ENCODE peak calls at places on chromosomes 13 and 19, in six cellular contexts. One of them, this sample, is unnamed.

GRCh38 chr19:35959040-35959967 is 23.1 kb downstream of the LRFN3 start:
- DNase-seq in tibial artery: no peak
- DNase-seq in right atrium auricular region: no peak
- DNase-seq in sigmoid colon: no peak
- DNase-seq in ascending aorta: no peak
- DNase-seq in CD4-positive, alpha-beta T cell: peak; percentile 72
- DNase-seq in this sample: peak; percentile 80

GRCh38 chr19:9986787-9987281 is 23.5 kb downstream of the COL5A3 start:
- DNase-seq in CD4-positive, alpha-beta T cell: no peak
- DNase-seq in right atrium auricular region: peak; percentile 67
- DNase-seq in ascending aorta: no peak
- DNase-seq in tibial artery: peak; percentile 59
- DNase-seq in sigmoid colon: peak; percentile 81
- DNase-seq in this sample: no peak

GRCh38 chr13:39916330-39916729 is 260.9 kb downstream of the COG6 start:
- DNase-seq in ascending aorta: no peak
- DNase-seq in CD4-positive, alpha-beta T cell: no peak
- DNase-seq in right atrium auricular region: no peak
- DNase-seq in sigmoid colon: no peak
- DNase-seq in tibial artery: no peak
- DNase-seq in this sample: no peak

GRCh38 chr13:87274209-87274819 is 396.9 kb upstream of the SLITRK5 start:
- DNase-seq in sigmoid colon: no peak
- DNase-seq in ascending aorta: no peak
- DNase-seq in CD4-positive, alpha-beta T cell: no peak
- DNase-seq in right atrium auricular region: no peak
- DNase-seq in tibial artery: no peak
- DNase-seq in this sample: no peak

GRCh38 chr19:28234637-28235036 is 978.3 kb downstream of the UQCRFS1 start:
- DNase-seq in tibial artery: no peak
- DNase-seq in ascending aorta: no peak
- DNase-seq in right atrium auricular region: no peak
- DNase-seq in CD4-positive, alpha-beta T cell: no peak
- DNase-seq in sigmoid colon: no peak
- DNase-seq in this sample: no peak

GRCh38 chr13:38980628-38981078 is 10.0 kb downstream of the STOML3 start:
- DNase-seq in right atrium auricular region: no peak
- DNase-seq in CD4-positive, alpha-beta T cell: no peak
- DNase-seq in tibial artery: no peak
- DNase-seq in ascending aorta: no peak
- DNase-seq in sigmoid colon: no peak
- DNase-seq in this sample: no peak

GRCh38 chr19:56403764-56404704 is at the start of gene ZNF583:
- DNase-seq in tibial artery: peak; percentile 96
- DNase-seq in sigmoid colon: peak; percentile 99
- DNase-seq in CD4-positive, alpha-beta T cell: peak; percentile 79
- DNase-seq in right atrium auricular region: peak; percentile 96
- DNase-seq in ascending aorta: peak; percentile 92
- DNase-seq in this sample: peak; percentile 86

GRCh38 chr19:48600679-48601382 is 5.7 kb upstream of the SPACA4 start:
- DNase-seq in CD4-positive, alpha-beta T cell: no peak
- DNase-seq in sigmoid colon: no peak
- DNase-seq in tibial artery: no peak
- DNase-seq in right atrium auricular region: no peak
- DNase-seq in ascending aorta: no peak
- DNase-seq in this sample: no peak

GRCh38 chr19:7254590-7254989 is 39.6 kb downstream of the INSR start:
- DNase-seq in ascending aorta: no peak
- DNase-seq in CD4-positive, alpha-beta T cell: no peak
- DNase-seq in tibial artery: no peak
- DNase-seq in right atrium auricular region: no peak
- DNase-seq in sigmoid colon: no peak
- DNase-seq in this sample: no peak

DNA sequence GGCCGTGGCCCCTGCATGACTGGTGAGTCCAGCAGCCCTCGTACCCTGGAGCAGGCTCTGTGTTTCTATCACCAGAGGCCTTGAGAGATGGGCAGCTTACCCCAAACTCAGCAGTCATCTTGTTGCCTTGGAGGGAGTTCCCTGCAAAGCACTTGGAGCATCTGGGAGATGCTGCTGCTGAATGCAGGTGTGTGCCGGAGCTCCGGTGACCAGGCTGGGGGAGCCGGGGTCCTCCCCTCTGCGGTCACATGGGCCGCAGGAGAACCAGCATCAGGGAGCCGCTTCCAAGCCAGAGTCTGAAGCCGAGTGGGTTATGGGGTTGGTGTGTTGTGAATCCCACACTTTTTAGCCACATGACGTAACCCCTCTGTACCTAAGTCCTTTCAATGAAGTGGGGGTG is 82.8 kb downstream of the TEX29 start:
- DNase-seq in right atrium auricular region: no peak
- DNase-seq in tibial artery: no peak
- DNase-seq in CD4-positive, alpha-beta T cell: no peak
- DNase-seq in ascending aorta: no peak
- DNase-seq in sigmoid colon: no peak
- DNase-seq in this sample: no peak
- H3K9me3 ChIP-seq in right atrium auricular region: no peaks in the 10 kb centered on the region
- H3K9me3 ChIP-seq in tibial artery: no peaks in the 10 kb centered on the region
- H3K9me3 ChIP-seq in CD4-positive, alpha-beta T cell: no peaks in the 10 kb centered on the region
- H3K9me3 ChIP-seq in ascending aorta: no peaks in the 10 kb centered on the region
- H3K9me3 ChIP-seq in sigmoid colon: no peaks in the 10 kb centered on the region
- H3K9me3 ChIP-seq in this sample: no peaks in the 10 kb centered on the region

DNA sequence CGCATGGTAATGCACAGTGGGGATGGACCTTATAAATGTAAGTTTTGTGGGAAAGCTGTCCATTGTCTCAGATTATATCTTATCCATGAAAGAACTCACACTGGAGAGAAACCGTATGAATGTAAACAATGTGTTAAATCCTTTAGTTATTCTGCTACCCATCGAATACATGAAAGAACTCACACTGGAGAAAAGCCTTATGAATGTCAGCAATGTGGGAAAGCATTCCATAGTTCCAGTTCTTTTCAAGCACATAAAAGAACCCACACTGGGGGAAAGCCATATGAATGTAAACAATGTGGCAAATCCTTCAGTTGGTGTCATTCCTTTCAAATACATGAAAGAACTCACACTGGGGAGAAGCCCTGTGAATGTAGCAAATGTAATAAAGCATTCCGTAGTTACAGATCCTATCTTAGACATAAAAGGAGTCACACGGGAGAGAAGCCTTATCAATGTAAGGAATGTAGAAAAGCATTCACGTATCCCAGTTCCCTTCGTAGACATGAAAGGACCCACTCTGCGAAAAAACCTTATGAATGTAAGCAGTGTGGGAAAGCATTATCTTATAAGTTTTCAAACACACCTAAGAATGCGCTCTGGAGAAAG is 13.8 kb downstream of the ZNF763 start:
- DNase-seq in ascending aorta: no peak
- DNase-seq in sigmoid colon: no peak
- DNase-seq in tibial artery: no peak
- DNase-seq in CD4-positive, alpha-beta T cell: no peak
- DNase-seq in right atrium auricular region: no peak
- DNase-seq in this sample: no peak
- H3K9me3 ChIP-seq in ascending aorta: peaks cover 85% of the 10 kb centered on the region
- H3K9me3 ChIP-seq in sigmoid colon: peaks cover 41% of the 10 kb centered on the region
- H3K9me3 ChIP-seq in tibial artery: no peaks in the 10 kb centered on the region
- H3K9me3 ChIP-seq in CD4-positive, alpha-beta T cell: peaks cover 64% of the 10 kb centered on the region
- H3K9me3 ChIP-seq in right atrium auricular region: peaks cover 24% of the 10 kb centered on the region
- H3K9me3 ChIP-seq in this sample: peaks cover 22% of the 10 kb centered on the region

GRCh38 chr19:44254496-44254895 is 5.2 kb upstream of the ZNF233 start:
- DNase-seq in sigmoid colon: no peak
- DNase-seq in right atrium auricular region: no peak
- DNase-seq in tibial artery: no peak
- DNase-seq in ascending aorta: no peak
- DNase-seq in CD4-positive, alpha-beta T cell: no peak
- DNase-seq in this sample: no peak
- H3K9me3 ChIP-seq in sigmoid colon: peaks cover 37% of the 10 kb centered on the region
- H3K9me3 ChIP-seq in right atrium auricular region: peaks cover 3% of the 10 kb centered on the region
- H3K9me3 ChIP-seq in tibial artery: peaks cover 28% of the 10 kb centered on the region
- H3K9me3 ChIP-seq in ascending aorta: peaks cover 100% of the 10 kb centered on the region
- H3K9me3 ChIP-seq in CD4-positive, alpha-beta T cell: peaks cover 89% of the 10 kb centered on the region
- H3K9me3 ChIP-seq in this sample: peaks cover 25% of the 10 kb centered on the region

GRCh38 chr13:77579971-77580370 is 44.5 kb downstream of the SCEL start:
- DNase-seq in tibial artery: no peak
- DNase-seq in CD4-positive, alpha-beta T cell: no peak
- DNase-seq in ascending aorta: no peak
- DNase-seq in sigmoid colon: no peak
- DNase-seq in right atrium auricular region: no peak
- DNase-seq in this sample: no peak

GRCh38 chr13:77571956-77572355 is 36.5 kb downstream of the SCEL start:
- DNase-seq in tibial artery: no peak
- DNase-seq in right atrium auricular region: no peak
- DNase-seq in CD4-positive, alpha-beta T cell: no peak
- DNase-seq in sigmoid colon: no peak
- DNase-seq in ascending aorta: no peak
- DNase-seq in this sample: no peak

DNA sequence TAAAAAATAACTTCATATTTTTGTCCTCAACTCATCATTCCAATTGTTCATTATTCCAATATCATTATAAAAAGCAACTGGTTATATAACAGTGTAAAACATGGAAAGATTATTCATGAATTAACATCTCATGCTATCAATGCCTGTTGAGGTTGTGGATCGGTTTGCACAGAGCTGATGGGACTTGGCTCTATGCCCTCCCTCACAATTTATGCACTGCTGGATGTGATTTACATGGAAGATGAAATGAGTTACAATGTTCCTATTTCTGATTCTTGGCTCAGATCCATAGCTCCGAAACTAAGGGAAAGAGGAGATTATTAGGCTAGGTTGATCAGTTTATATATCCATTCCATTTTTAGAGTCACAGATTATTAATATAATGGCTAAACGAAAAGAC is 38.6 kb downstream of the SCEL start:
- DNase-seq in sigmoid colon: no peak
- DNase-seq in CD4-positive, alpha-beta T cell: no peak
- DNase-seq in tibial artery: no peak
- DNase-seq in right atrium auricular region: no peak
- DNase-seq in ascending aorta: no peak
- DNase-seq in this sample: no peak
- H3K9me3 ChIP-seq in sigmoid colon: no peaks in the 10 kb centered on the region
- H3K9me3 ChIP-seq in CD4-positive, alpha-beta T cell: no peaks in the 10 kb centered on the region
- H3K9me3 ChIP-seq in tibial artery: no peaks in the 10 kb centered on the region
- H3K9me3 ChIP-seq in right atrium auricular region: no peaks in the 10 kb centered on the region
- H3K9me3 ChIP-seq in ascending aorta: no peaks in the 10 kb centered on the region
- H3K9me3 ChIP-seq in this sample: no peaks in the 10 kb centered on the region

This sample was measured in T-helper 17 cell.